ENCODE peak calls at places on chromosomes 11 and 22, in ten cellular contexts. V is nephron progenitor cell; N is RKO; F is A549; S is iris pigment epithelial cell; U is posterior cingulate gyrus; O is stimulated activated CD8-positive, alpha-beta memory T cell treated with anti-CD3 and anti-CD28 coated beads, Interleukin-4, amount 100 ng/mL, for 1 hour; R is NCI-H187; D is T-helper 1 cell; L is heart left ventricle. X is an unnamed sample.

GRCh38 chr11:126997196-126997595 is 3.4 kb downstream of the KIRREL3 start:
- DNase-seq in V (no peak), N (no peak), F (no peak), S (no peak), U (no peak), O (no peak), R (no peak), D (no peak), L (no peak), X (no peak)

GRCh38 chr11:111733009-111733408 is 33.2 kb downstream of the PPP2R1B start:
- DNase-seq in V (no peak), N (no peak), F (no peak), S (peak; percentile 90), U (no peak), O (no peak), R (no peak), D (no peak), L (peak; percentile 72), X (no peak)

GRCh38 chr11:73787051-73787642 is 527 bp upstream of the MRPL48 start:
- DNase-seq in V (peak; percentile 4), N (peak; percentile 57), F (no peak), S (no peak), U (no peak), O (no peak), R (no peak), D (no peak), L (no peak), X (no peak)

GRCh38 chr11:117871784-117872183 is 4.7 kb downstream of the FXYD6 start:
- DNase-seq in V (no peak), N (no peak), F (no peak), S (no peak), U (no peak), O (no peak), R (no peak), D (no peak), L (no peak), X (no peak)

GRCh38 chr11:69883292-69884255 is 64.4 kb upstream of the FGF3 start:
- DNase-seq in V (no peak), N (no peak), F (no peak), S (no peak), U (no peak), O (no peak), R (no peak), D (no peak), L (peak; percentile 12), X (no peak)

GRCh38 chr11:115613986-115614625 is 109.9 kb upstream of the CADM1 start:
- DNase-seq in V (no peak), N (peak; percentile 83), F (peak; percentile 30), S (peak; percentile 47), U (no peak), O (no peak), R (no peak), D (no peak), L (no peak), X (no peak)

GRCh38 chr11:65884716-65885092 is 3.6 kb downstream of the FIBP start:
- DNase-seq in V (peak; percentile 85), N (peak; percentile 79), F (peak; percentile 93), S (peak; percentile 56), U (peak; percentile 76), O (peak; percentile 45), R (peak; percentile 23), D (peak; percentile 76), L (peak; percentile 77), X (peak; percentile 90)

GRCh38 chr11:70547821-70548670 is 149.7 kb downstream of the CTTN start:
- DNase-seq in V (no peak), N (no peak), F (no peak), S (no peak), U (no peak), O (no peak), R (no peak), D (no peak), L (no peak), X (no peak)

GRCh38 chr11:17972987-17973386 is 39.9 kb downstream of the SERGEF start:
- DNase-seq in V (peak; percentile 66), N (peak; percentile 34), F (peak; percentile 23), S (peak; percentile 68), U (peak; percentile 33), O (no peak), R (peak; percentile 18), D (no peak), L (peak; percentile 70), X (peak; percentile 67)

GRCh38 chr11:76694664-76695063 is 24.1 kb upstream of the LRRC32 start:
- DNase-seq in V (no peak), N (peak; percentile 34), F (no peak), S (peak; percentile 91), U (no peak), O (no peak), R (no peak), D (no peak), L (no peak), X (no peak)

GRCh38 chr11:102552447-102553200 is 22.1 kb upstream of the MMP7 start:
- DNase-seq in V (no peak), N (no peak), F (peak; percentile 58), S (peak; percentile 28), U (no peak), O (no peak), R (no peak), D (no peak), L (no peak), X (no peak)

GRCh38 chr11:68071281-68072048 is 32.6 kb downstream of the TCIRG1 start:
- DNase-seq in V (no peak), N (no peak), F (no peak), S (no peak), U (no peak), O (no peak), R (no peak), D (no peak), L (no peak), X (no peak)

GRCh38 chr11:64384039-64384737 is 25.2 kb downstream of the RPS6KA4 start:
- DNase-seq in V (no peak), N (no peak), F (no peak), S (no peak), U (no peak), O (no peak), R (no peak), D (no peak), L (peak; percentile 58), X (no peak)

GRCh38 chr22:45179276-45180049 is 15.7 kb downstream of the NUP50 start:
- DNase-seq in V (no peak), N (no peak), F (no peak), S (no peak), U (no peak), O (no peak), R (no peak), D (peak; percentile 29), L (no peak), X (no peak)

GRCh38 chr22:25488244-25489020 is 76.0 kb upstream of the GRK3 start:
- DNase-seq in V (no peak), N (peak; percentile 33), F (peak; percentile 13), S (peak; percentile 83), U (no peak), O (no peak), R (peak; percentile 2), D (no peak), L (peak; percentile 83), X (no peak)

GRCh38 chr11:7591992-7592391 is 78.2 kb downstream of the PPFIBP2 start:
- DNase-seq in V (no peak), N (no peak), F (no peak), S (no peak), U (no peak), O (no peak), R (no peak), D (no peak), L (no peak), X (no peak)

X was measured in endothelial cell.